ENCODE peak calls at places on chromosome 4, in six cellular contexts. One of them, this sample, is unnamed.

GRCh38 chr4:145503486-145504072 is 21.9 kb downstream of the SMAD1 start:
- DNase-seq in Peyer's patch: no peak
- DNase-seq in A549: no peak
- DNase-seq in tibial artery: no peak
- DNase-seq in left lung: no peak
- DNase-seq in BE2C: no peak
- DNase-seq in this sample: no peak

GRCh38 chr4:138870739-138871633 is 144.6 kb upstream of the NOCT start:
- DNase-seq in Peyer's patch: peak; percentile 23
- DNase-seq in A549: peak; percentile 33
- DNase-seq in tibial artery: peak; percentile 51
- DNase-seq in left lung: peak; percentile 37
- DNase-seq in BE2C: peak; percentile 62
- DNase-seq in this sample: no peak

GRCh38 chr4:88357262-88357661 is 21.4 kb upstream of the HERC6 start:
- DNase-seq in Peyer's patch: no peak
- DNase-seq in A549: no peak
- DNase-seq in tibial artery: no peak
- DNase-seq in left lung: no peak
- DNase-seq in BE2C: no peak
- DNase-seq in this sample: no peak

GRCh38 chr4:176587920-176588319 is 204.8 kb downstream of the VEGFC start:
- DNase-seq in Peyer's patch: no peak
- DNase-seq in A549: no peak
- DNase-seq in tibial artery: no peak
- DNase-seq in left lung: no peak
- DNase-seq in BE2C: no peak
- DNase-seq in this sample: no peak

GRCh38 chr4:184282895-184283654 is 65.4 kb upstream of the ENPP6 start:
- DNase-seq in Peyer's patch: peak; percentile 65
- DNase-seq in A549: no peak
- DNase-seq in tibial artery: no peak
- DNase-seq in left lung: no peak
- DNase-seq in BE2C: no peak
- DNase-seq in this sample: no peak

GRCh38 chr4:128571747-128572146 is 237.8 kb upstream of the JADE1 start:
- DNase-seq in Peyer's patch: no peak
- DNase-seq in A549: peak; percentile 70
- DNase-seq in tibial artery: peak; percentile 75
- DNase-seq in left lung: no peak
- DNase-seq in BE2C: no peak
- DNase-seq in this sample: no peak

GRCh38 chr4:94634266-94634665 is 123.5 kb upstream of the BMPR1B start:
- DNase-seq in Peyer's patch: no peak
- DNase-seq in A549: no peak
- DNase-seq in tibial artery: no peak
- DNase-seq in left lung: no peak
- DNase-seq in BE2C: no peak
- DNase-seq in this sample: no peak

GRCh38 chr4:17636696-17637351 is 22.4 kb downstream of the MED28 start:
- DNase-seq in Peyer's patch: peak; percentile 74
- DNase-seq in A549: peak; percentile 43
- DNase-seq in tibial artery: peak; percentile 68
- DNase-seq in left lung: peak; percentile 65
- DNase-seq in BE2C: peak; percentile 88
- DNase-seq in this sample: peak; percentile 47

GRCh38 chr4:3718462-3718861 is 47.7 kb upstream of the ADRA2C start:
- DNase-seq in Peyer's patch: no peak
- DNase-seq in A549: no peak
- DNase-seq in tibial artery: no peak
- DNase-seq in left lung: no peak
- DNase-seq in BE2C: no peak
- DNase-seq in this sample: no peak

GRCh38 chr4:152114562-152114961 is 353.8 kb upstream of the GATB start:
- DNase-seq in Peyer's patch: no peak
- DNase-seq in A549: no peak
- DNase-seq in tibial artery: no peak
- DNase-seq in left lung: no peak
- DNase-seq in BE2C: no peak
- DNase-seq in this sample: no peak
- H3K4me1 ChIP-seq in Peyer's patch: peaks cover 4% of the 10 kb centered on the region
- H3K4me1 ChIP-seq in A549: no peaks in the 10 kb centered on the region
- H3K4me1 ChIP-seq in tibial artery: no peaks in the 10 kb centered on the region
- H3K4me1 ChIP-seq in left lung: no peaks in the 10 kb centered on the region
- H3K4me1 ChIP-seq in BE2C: no peaks in the 10 kb centered on the region
- H3K4me1 ChIP-seq in this sample: peaks cover 13% of the 10 kb centered on the region

DNA sequence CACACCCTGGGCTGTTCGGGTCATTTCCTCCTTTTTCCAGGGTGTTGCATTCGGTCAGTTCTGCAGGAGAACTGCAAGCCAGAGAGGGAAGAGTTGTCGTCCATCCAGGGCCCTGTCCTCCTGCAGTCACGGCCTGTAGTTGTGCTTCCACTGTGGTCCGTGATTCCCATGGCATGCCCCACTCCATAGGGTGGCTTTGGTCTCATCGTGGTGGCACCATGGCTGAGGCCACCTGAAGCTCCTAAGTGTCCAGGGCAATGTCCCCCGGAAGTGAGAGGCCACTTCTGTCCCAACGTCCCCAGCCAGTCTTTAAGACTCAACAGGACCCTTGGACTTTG is 83.6 kb downstream of the HTRA3 start:
- DNase-seq in Peyer's patch: no peak
- DNase-seq in A549: no peak
- DNase-seq in tibial artery: peak; percentile 2
- DNase-seq in left lung: peak; percentile 25
- DNase-seq in BE2C: no peak
- DNase-seq in this sample: no peak
- H3K4me1 ChIP-seq in Peyer's patch: peaks cover 13% of the 10 kb centered on the region
- H3K4me1 ChIP-seq in A549: peaks cover 6% of the 10 kb centered on the region
- H3K4me1 ChIP-seq in tibial artery: peaks cover 14% of the 10 kb centered on the region
- H3K4me1 ChIP-seq in left lung: peaks cover 19% of the 10 kb centered on the region
- H3K4me1 ChIP-seq in BE2C: no peaks in the 10 kb centered on the region
- H3K4me1 ChIP-seq in this sample: no peaks in the 10 kb centered on the region

GRCh38 chr4:57091657-57092162 is 18.5 kb downstream of the IGFBP7 start:
- DNase-seq in Peyer's patch: no peak
- DNase-seq in A549: no peak
- DNase-seq in tibial artery: no peak
- DNase-seq in left lung: no peak
- DNase-seq in BE2C: no peak
- DNase-seq in this sample: no peak

GRCh38 chr4:57095956-57096355 is 14.2 kb downstream of the IGFBP7 start:
- DNase-seq in Peyer's patch: no peak
- DNase-seq in A549: no peak
- DNase-seq in tibial artery: no peak
- DNase-seq in left lung: no peak
- DNase-seq in BE2C: no peak
- DNase-seq in this sample: no peak

GRCh38 chr4:57095245-57095644 is 14.9 kb downstream of the IGFBP7 start:
- DNase-seq in Peyer's patch: no peak
- DNase-seq in A549: no peak
- DNase-seq in tibial artery: no peak
- DNase-seq in left lung: no peak
- DNase-seq in BE2C: no peak
- DNase-seq in this sample: no peak

GRCh38 chr4:57093816-57094481 is 16.2 kb downstream of the IGFBP7 start:
- DNase-seq in Peyer's patch: no peak
- DNase-seq in A549: no peak
- DNase-seq in tibial artery: peak; percentile 64
- DNase-seq in left lung: no peak
- DNase-seq in BE2C: no peak
- DNase-seq in this sample: no peak

GRCh38 chr4:57094482-57095223 is 15.5 kb downstream of the IGFBP7 start:
- DNase-seq in Peyer's patch: no peak
- DNase-seq in A549: no peak
- DNase-seq in tibial artery: no peak
- DNase-seq in left lung: no peak
- DNase-seq in BE2C: no peak
- DNase-seq in this sample: no peak
- H3K4me1 ChIP-seq in Peyer's patch: peaks cover 18% of the 10 kb centered on the region
- H3K4me1 ChIP-seq in A549: peaks cover 82% of the 10 kb centered on the region
- H3K4me1 ChIP-seq in tibial artery: peaks cover 38% of the 10 kb centered on the region
- H3K4me1 ChIP-seq in left lung: peaks cover 14% of the 10 kb centered on the region
- H3K4me1 ChIP-seq in BE2C: no peaks in the 10 kb centered on the region
- H3K4me1 ChIP-seq in this sample: no peaks in the 10 kb centered on the region

DNA sequence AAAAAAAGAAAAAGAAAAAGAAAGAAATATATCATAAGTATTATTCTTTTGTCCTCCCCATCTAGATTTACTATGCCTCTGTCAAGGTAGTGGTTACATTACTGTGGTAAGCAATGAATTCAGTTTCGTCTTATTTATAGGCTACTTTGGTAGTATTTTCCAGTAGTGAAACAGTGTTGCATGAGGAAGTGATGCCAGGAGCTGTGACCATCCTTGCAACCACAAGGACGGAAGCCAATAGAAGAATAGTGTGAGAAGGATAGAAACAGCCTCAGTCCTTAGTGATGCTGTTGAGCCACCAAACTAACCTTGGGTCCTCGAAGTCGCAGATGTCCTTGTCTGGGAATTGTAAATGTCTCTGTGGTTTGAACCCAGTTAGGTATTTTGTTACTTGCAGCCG is 328.5 kb downstream of the PPP3CA start:
- DNase-seq in Peyer's patch: peak; percentile 54
- DNase-seq in A549: no peak
- DNase-seq in tibial artery: no peak
- DNase-seq in left lung: no peak
- DNase-seq in BE2C: no peak
- DNase-seq in this sample: no peak
- H3K4me1 ChIP-seq in Peyer's patch: no peaks in the 10 kb centered on the region
- H3K4me1 ChIP-seq in A549: peaks cover 33% of the 10 kb centered on the region
- H3K4me1 ChIP-seq in tibial artery: no peaks in the 10 kb centered on the region
- H3K4me1 ChIP-seq in left lung: no peaks in the 10 kb centered on the region
- H3K4me1 ChIP-seq in BE2C: no peaks in the 10 kb centered on the region
- H3K4me1 ChIP-seq in this sample: peaks cover 33% of the 10 kb centered on the region

GRCh38 chr4:76209876-76210275 is 3.7 kb downstream of the SCARB2 start:
- DNase-seq in Peyer's patch: no peak
- DNase-seq in A549: no peak
- DNase-seq in tibial artery: no peak
- DNase-seq in left lung: no peak
- DNase-seq in BE2C: no peak
- DNase-seq in this sample: no peak
- H3K4me1 ChIP-seq in Peyer's patch: peaks cover 72% of the 10 kb centered on the region
- H3K4me1 ChIP-seq in A549: peaks cover 42% of the 10 kb centered on the region
- H3K4me1 ChIP-seq in tibial artery: peaks cover 73% of the 10 kb centered on the region
- H3K4me1 ChIP-seq in left lung: peaks cover 53% of the 10 kb centered on the region
- H3K4me1 ChIP-seq in BE2C: peaks cover 40% of the 10 kb centered on the region
- H3K4me1 ChIP-seq in this sample: peaks cover 18% of the 10 kb centered on the region

This sample was measured in effector memory CD4-positive, alpha-beta T cell.